ENCODE peak calls at places on chromosome 10, in ten cellular contexts. U, T, N, S, D, K, Z, A, O and M are unnamed samples. For H3K4me1, the result is how much of the 10 kb centered on the place peaks cover.

GRCh38 chr10:91050371-91051034 is 129.6 kb upstream of the ANKRD1 start:
- DNase-seq in U (no peak), T (no peak), N (no peak), S (no peak), D (no peak), K (no peak), Z (no peak), A (no peak), O (no peak), M (no peak)

GRCh38 chr10:23871211-23871610 is 337.7 kb upstream of the KIAA1217 start:
- DNase-seq in U (no peak), T (no peak), N (no peak), S (no peak), D (no peak), K (no peak), Z (no peak), A (no peak), O (no peak), M (no peak)

GRCh38 chr10:51090190-51090589 is 15.9 kb downstream of the PRKG1 start:
- DNase-seq in U (no peak), T (no peak), N (no peak), S (no peak), D (no peak), K (no peak), Z (no peak), A (no peak), O (no peak), M (no peak)

GRCh38 chr10:97001183-97001991 is 169.3 kb downstream of the LCOR start:
- DNase-seq in U (no peak), T (no peak), N (no peak), S (no peak), D (no peak), K (no peak), Z (no peak), A (no peak), O (no peak), M (no peak)

GRCh38 chr10:116038259-116038658 is 234.7 kb downstream of the GFRA1 start:
- DNase-seq in U (no peak), T (no peak), N (peak), S (no peak), D (peak), K (no peak), Z (peak), A (peak), O (no peak), M (no peak)

GRCh38 chr10:101828734-101829551 is 10.7 kb upstream of the OGA start:
- DNase-seq in U (no peak), T (no peak), N (no peak), S (no peak), D (no peak), K (no peak), Z (peak), A (no peak), O (peak), M (no peak)

GRCh38 chr10:90847436-90847835 is 10.4 kb downstream of the HTR7 start:
- DNase-seq in U (no peak), T (no peak), N (no peak), S (no peak), D (no peak), K (no peak), Z (no peak), A (no peak), O (no peak), M (peak)

GRCh38 chr10:7585228-7585627 is 81.5 kb downstream of the ITIH5 start:
- DNase-seq in U (no peak), T (no peak), N (no peak), S (no peak), D (no peak), K (no peak), Z (no peak), A (no peak), O (no peak), M (no peak)

GRCh38 chr10:61175331-61175730 is 231.3 kb upstream of the RHOBTB1 start:
- DNase-seq in U (no peak), T (no peak), N (no peak), S (no peak), D (no peak), K (no peak), Z (no peak), A (no peak), O (no peak), M (no peak)

GRCh38 chr10:23253780-23254179 is 61.7 kb downstream of the PTF1A start:
- DNase-seq in U (no peak), T (no peak), N (no peak), S (no peak), D (no peak), K (no peak), Z (no peak), A (no peak), O (no peak), M (no peak)

GRCh38 chr10:28120043-28120749 is 121.3 kb upstream of the ODAD2 start:
- DNase-seq in U (no peak), T (no peak), N (no peak), S (no peak), D (no peak), K (no peak), Z (no peak), A (peak), O (no peak), M (no peak)

GRCh38 chr10:127458171-127458810 is 90.8 kb upstream of the NPS start:
- DNase-seq in U (no peak), T (no peak), N (no peak), S (no peak), D (no peak), K (no peak), Z (no peak), A (no peak), O (no peak), M (no peak)

GRCh38 chr10:6591668-6592067 is 11.6 kb upstream of the PRKCQ start:
- DNase-seq in U (no peak), T (no peak), N (no peak), S (no peak), D (no peak), K (no peak), Z (no peak), A (no peak), O (no peak), M (no peak)

GRCh38 chr10:15661574-15661973 is 58.1 kb downstream of the ITGA8 start:
- DNase-seq in U (no peak), T (no peak), N (no peak), S (no peak), D (no peak), K (no peak), Z (no peak), A (no peak), O (no peak), M (no peak)

GRCh38 chr10:90751107-90751997 is 106.5 kb downstream of the HTR7 start:
- DNase-seq in U (no peak), T (peak), N (no peak), S (no peak), D (peak), K (no peak), Z (no peak), A (peak), O (no peak), M (peak)

GRCh38 chr10:51685768-51686167 is 13.6 kb downstream of the CSTF2T start:
- DNase-seq in U (no peak), T (no peak), N (no peak), S (no peak), D (no peak), K (no peak), Z (no peak), A (no peak), O (no peak), M (peak)

GRCh38 chr10:86349474-86349873 is 17.1 kb downstream of the GRID1 start:
- DNase-seq in U (no peak), T (no peak), N (no peak), S (peak), D (no peak), K (no peak), Z (no peak), A (no peak), O (no peak), M (no peak)

GRCh38 chr10:5199398-5199797 is 2.8 kb downstream of the AKR1C4 start:
- DNase-seq in U (no peak), T (no peak), N (no peak), S (no peak), D (no peak), K (no peak), Z (no peak), A (no peak), O (no peak), M (peak)

GRCh38 chr10:120931423-120931822 is 80.3 kb downstream of the WDR11 start:
- DNase-seq in U (no peak), T (no peak), N (no peak), S (no peak), D (no peak), K (no peak), Z (no peak), A (no peak), O (no peak), M (no peak)

GRCh38 chr10:71771204-71771603 is 2.1 kb downstream of the VSIR start:
- DNase-seq in U (no peak), T (no peak), N (no peak), S (peak), D (peak), K (no peak), Z (no peak), A (peak), O (peak), M (no peak)

GRCh38 chr10:71772832-71773220 is 494 bp downstream of the VSIR start:
- DNase-seq in U (no peak), T (no peak), N (no peak), S (no peak), D (no peak), K (no peak), Z (no peak), A (no peak), O (peak), M (peak)

GRCh38 chr10:71771821-71772617 is 1.3 kb downstream of the VSIR start:
- DNase-seq in U (no peak), T (no peak), N (peak), S (peak), D (peak), K (no peak), Z (peak), A (peak), O (peak), M (peak)

GRCh38 chr10:71774916-71775702 is 1.8 kb upstream of the VSIR start:
- DNase-seq in U (no peak), T (no peak), N (peak), S (peak), D (no peak), K (no peak), Z (no peak), A (no peak), O (peak), M (no peak)

GRCh38 chr10:71773221-71773971 is at the start of gene VSIR:
- DNase-seq in U (peak), T (peak), N (peak), S (peak), D (peak), K (peak), Z (peak), A (peak), O (peak), M (peak)
- H3K4me1 ChIP-seq in U (half or more), T (under half), N (under half), S (under half), D (under half), K (half or more), Z (under half), A (under half), O (half or more), M (half or more)

DNA sequence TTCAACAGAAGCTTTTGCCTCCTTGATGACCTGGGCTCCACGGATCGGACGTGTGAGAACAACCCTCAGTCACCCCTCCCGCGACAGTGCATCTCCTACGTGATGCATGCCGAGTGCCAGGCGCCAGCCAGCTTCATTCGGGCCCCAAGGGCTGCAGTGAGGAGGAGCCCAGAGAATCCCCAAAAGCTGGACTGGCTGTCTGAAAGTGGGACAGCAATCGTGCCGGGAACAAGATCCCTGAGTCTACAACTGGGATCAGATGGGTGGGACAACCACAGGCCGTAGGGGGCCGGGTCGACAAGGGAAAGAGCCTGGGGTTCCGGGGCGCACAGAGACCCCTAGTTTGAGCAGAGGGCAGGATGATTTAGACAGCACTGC is 27.2 kb downstream of the EBF3 start:
- DNase-seq in U (no peak), T (no peak), N (no peak), S (peak), D (no peak), K (no peak), Z (no peak), A (no peak), O (no peak), M (no peak)
- H3K4me1 ChIP-seq in U (under half), T (under half), N (under half), S (under half), D (under half), K (under half), Z (under half), A (under half), O (under half), M (under half)

DNA sequence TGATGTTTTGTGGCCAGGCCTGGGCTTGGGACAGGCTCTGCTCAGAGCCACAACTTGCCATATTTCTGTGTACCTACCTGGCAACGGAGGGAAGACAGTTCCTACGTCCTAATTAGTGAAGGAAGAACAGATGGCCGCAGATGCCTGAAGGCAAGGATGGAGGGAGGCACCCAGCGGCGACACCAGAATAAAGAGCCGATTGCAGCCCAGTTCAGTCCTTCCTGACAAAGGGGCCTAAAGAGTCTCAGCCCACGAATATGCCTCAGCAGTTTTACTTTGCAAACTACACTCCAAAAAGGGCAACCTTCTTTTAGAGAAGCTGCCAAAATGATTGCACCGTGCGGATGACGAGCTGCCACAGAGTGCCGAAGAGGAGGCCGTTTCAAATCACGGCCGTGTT is 585.8 kb downstream of the GLRX3 start:
- DNase-seq in U (no peak), T (no peak), N (no peak), S (no peak), D (no peak), K (no peak), Z (no peak), A (no peak), O (no peak), M (no peak)
- H3K4me1 ChIP-seq in U (under half), T (under half), N (under half), S (under half), D (under half), K (under half), Z (under half), A (under half), O (under half), M (under half)

DNA sequence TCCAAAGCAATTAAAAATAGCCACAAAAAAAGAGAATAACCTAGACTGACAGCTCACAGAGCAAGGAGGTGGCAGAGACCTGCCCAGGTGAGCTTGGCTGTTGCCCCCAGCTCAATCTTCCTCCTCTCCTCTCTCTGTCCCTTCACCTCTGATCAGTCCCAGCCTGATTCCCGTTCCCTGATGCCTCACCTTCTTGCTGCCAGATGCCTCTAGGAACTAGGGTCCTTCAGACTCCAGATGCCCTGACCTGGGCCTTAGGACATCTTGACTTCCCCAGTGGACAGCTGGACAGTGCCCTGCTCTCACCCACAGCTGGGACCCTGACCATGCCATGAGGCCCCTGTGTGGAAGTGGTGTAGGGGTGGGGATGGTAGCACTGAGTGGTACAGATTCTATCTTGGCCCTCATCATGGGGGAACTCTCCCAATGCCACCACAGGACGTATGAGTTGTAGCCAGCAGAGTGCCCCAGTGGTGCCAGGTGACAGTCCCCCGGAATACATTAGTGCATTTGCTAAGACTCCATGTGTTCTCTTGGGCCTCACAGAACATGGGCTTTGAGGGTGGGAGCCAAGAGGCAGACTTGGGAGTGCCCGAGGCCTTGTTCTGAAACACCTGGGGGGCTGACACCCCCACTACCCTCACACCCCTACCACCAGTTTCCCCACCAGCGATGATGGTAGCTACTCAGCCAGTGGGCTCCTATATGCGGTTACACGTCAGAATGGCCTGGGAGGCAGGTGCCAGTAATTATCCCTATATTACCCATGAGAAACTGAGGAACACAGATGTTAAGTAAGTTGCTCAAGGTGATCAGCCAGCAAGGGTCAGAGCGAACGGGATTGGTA is 2.0 kb downstream of the DEPP1 start:
- DNase-seq in U (no peak), T (no peak), N (no peak), S (no peak), D (no peak), K (no peak), Z (peak), A (no peak), O (no peak), M (no peak)
- H3K4me1 ChIP-seq in U (under half), T (half or more), N (under half), S (under half), D (half or more), K (half or more), Z (under half), A (under half), O (half or more), M (half or more)

GRCh38 chr10:93438796-93439253 is 43.3 kb downstream of the MYOF start:
- DNase-seq in U (no peak), T (no peak), N (peak), S (no peak), D (peak), K (no peak), Z (peak), A (peak), O (no peak), M (peak)
- H3K4me1 ChIP-seq in U (under half), T (under half), N (under half), S (under half), D (under half), K (half or more), Z (under half), A (under half), O (under half), M (half or more)

DNA sequence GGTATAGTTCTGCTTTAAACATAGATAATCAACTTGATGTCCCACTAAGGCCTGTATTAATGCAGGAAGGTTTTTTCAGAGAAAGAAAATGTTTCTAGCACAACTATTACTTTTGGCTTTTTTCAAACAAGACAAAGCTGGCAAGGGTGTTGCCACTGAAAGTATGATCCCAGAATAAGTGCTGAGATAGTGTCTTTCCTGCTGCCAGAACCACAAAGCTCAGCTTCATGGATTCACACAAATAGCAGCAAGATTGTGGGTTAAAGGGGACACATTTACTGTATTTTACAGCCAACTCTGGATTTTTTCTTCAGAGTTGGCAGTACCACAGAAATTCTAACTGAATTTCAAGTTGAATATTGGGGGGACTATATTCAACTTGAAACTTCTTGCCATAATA is 4.3 kb downstream of the NCOA4 start:
- DNase-seq in U (no peak), T (no peak), N (no peak), S (no peak), D (no peak), K (no peak), Z (no peak), A (no peak), O (no peak), M (no peak)
- H3K4me1 ChIP-seq in U (half or more), T (under half), N (under half), S (under half), D (half or more), K (half or more), Z (under half), A (under half), O (half or more), M (under half)

DNA sequence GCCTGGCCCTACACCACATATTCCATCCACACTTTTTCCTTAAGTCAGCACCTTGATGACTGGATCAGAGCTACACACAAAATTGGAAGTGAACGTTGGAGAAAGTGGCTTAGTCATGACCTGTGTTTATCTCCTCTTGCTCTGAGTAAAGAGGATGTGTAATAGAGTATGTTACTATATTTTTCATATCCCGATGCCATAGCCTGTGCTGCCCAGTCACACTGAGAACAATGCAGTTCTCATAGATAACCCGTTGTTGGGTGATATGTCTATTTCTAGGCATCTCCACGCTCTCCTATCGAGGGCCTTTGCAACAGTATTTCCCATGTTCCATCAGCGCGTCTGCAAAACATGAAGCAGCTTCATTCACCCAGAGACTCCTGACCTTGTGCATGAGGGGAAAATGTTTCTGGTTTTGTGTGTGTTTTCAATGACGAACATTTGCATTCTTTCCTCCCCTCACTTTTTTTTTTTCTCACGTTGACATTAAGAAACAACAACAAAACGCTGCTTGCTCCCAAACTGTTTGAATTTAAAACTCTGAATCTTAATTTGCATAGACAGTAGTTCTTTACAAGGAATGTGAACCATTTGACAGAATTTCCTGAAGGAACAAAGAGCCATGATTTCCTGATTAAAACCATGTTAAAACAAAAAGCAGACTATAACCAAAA is 43.4 kb downstream of the GRK5 start:
- DNase-seq in U (no peak), T (no peak), N (no peak), S (no peak), D (no peak), K (no peak), Z (no peak), A (no peak), O (no peak), M (no peak)
- H3K4me1 ChIP-seq in U (under half), T (under half), N (under half), S (under half), D (under half), K (half or more), Z (under half), A (under half), O (half or more), M (under half)

DNA sequence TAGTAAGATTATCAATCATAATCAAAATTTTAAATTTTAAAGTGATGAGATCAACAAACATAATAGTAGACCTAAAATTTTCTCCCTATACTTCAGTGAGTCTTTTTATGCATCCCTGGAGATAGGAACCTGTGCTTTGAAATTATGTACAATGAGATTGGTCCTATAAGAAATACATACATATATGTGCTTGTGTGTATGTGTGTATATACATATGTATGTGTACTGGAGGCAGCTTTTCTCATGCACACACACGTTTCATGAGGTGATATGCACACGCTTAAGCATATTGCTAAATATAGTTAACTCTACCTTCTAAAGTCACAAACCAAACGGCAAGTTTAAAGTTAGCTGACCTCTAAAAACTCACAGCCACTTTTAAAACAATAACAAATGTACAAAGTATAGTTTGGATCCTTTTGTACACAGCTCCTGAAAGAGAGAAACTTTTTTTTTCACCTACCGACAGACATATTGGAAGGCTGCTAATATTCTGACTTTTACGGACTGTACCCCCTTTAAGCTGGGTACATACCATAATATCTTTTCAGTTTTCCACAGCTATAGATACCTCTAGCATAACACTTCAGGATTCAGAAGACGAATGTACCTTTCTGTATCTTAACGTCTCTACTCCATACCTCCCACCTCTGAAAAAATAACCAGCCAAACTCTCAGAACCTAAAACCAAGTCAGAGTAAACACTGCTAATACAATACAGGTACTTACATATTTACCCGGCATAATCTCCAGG is 3.3 kb downstream of the ITGB1 start:
- DNase-seq in U (no peak), T (no peak), N (no peak), S (no peak), D (no peak), K (no peak), Z (no peak), A (no peak), O (no peak), M (no peak)
- H3K4me1 ChIP-seq in U (under half), T (under half), N (under half), S (under half), D (half or more), K (half or more), Z (under half), A (half or more), O (under half), M (half or more)